ENCODE peak calls at places on chromosomes 6 and 20, in four cellular contexts. A, N, M and T are unnamed samples.

GRCh38 chr6:21595265-21595950 is 1.9 kb downstream of the SOX4 start:
- DNase-seq in N (no peak), A (peak; percentile 68), M (peak; percentile 49), T (no peak)

GRCh38 chr6:149452062-149452939 is 32.5 kb downstream of the ZC3H12D start:
- DNase-seq in N (no peak), A (no peak), M (no peak), T (no peak)

GRCh38 chr20:58102744-58103516 is 125.5 kb downstream of the ANKRD60 start:
- DNase-seq in N (no peak), A (no peak), M (no peak), T (no peak)

GRCh38 chr6:25418463-25419052 is 139.4 kb downstream of the CARMIL1 start:
- DNase-seq in A (no peak), M (no peak), N (no peak), T (no peak)

GRCh38 chr6:90978046-90978445 is 391.2 kb upstream of the MAP3K7 start:
- DNase-seq in M (no peak), A (peak; percentile 18), N (no peak), T (no peak)

GRCh38 chr6:66735106-66735890 is 1028.3 kb upstream of the EYS start:
- DNase-seq in N (no peak), A (no peak), M (no peak), T (no peak)

GRCh38 chr6:104958720-104959452 is 2.0 kb downstream of the LIN28B start:
- DNase-seq in N (no peak), A (no peak), M (no peak), T (no peak)

GRCh38 chr20:44209691-44210421 is 715 bp downstream of the OSER1 start:
- DNase-seq in A (no peak), N (no peak), M (peak; percentile 68), T (no peak)

GRCh38 chr6:15427360-15428070 is 181.6 kb downstream of the JARID2 start:
- DNase-seq in N (no peak), M (no peak), A (no peak), T (no peak)

GRCh38 chr6:42249279-42249678 is 31.6 kb upstream of the MRPS10 start:
- DNase-seq in A (no peak), M (no peak), N (no peak), T (no peak)

GRCh38 chr6:4637691-4638433 is 138.3 kb upstream of the CDYL start:
- DNase-seq in N (no peak), A (peak; percentile 15), M (no peak), T (no peak)

GRCh38 chr20:34415079-34415478 is 52.0 kb downstream of the ITCH start:
- DNase-seq in A (peak; percentile 32), N (no peak), M (no peak), T (no peak)

GRCh38 chr6:131949909-131950766 is 1.0 kb downstream of the CCN2 start:
- DNase-seq in A (peak; percentile 51), N (peak; percentile 88), M (peak; percentile 84), T (no peak)

GRCh38 chr6:140269766-140270165 is 895.3 kb upstream of the CITED2 start:
- DNase-seq in N (no peak), M (no peak), A (no peak), T (no peak)